ENCODE peak calls at places on chromosomes 13 and 19, in ten cellular contexts. One of them, this sample, is unnamed.

GRCh38 chr19:53947624-53948023 is 15.1 kb upstream of the CACNG8 start:
- DNase-seq in left ventricle myocardium inferior: no peak
- DNase-seq in neural progenitor cell: peak; percentile 56
- DNase-seq in adrenal gland: no peak
- DNase-seq in heart right ventricle: no peak
- DNase-seq in fibroblast of lung: no peak
- DNase-seq in psoas muscle: no peak
- DNase-seq in body of pancreas: no peak
- DNase-seq in Caco-2: no peak
- DNase-seq in pancreas: no peak
- DNase-seq in this sample: no peak

GRCh38 chr13:28442872-28443271 is 52.1 kb downstream of the FLT1 start:
- DNase-seq in psoas muscle: no peak
- DNase-seq in left ventricle myocardium inferior: peak; percentile 29
- DNase-seq in Caco-2: no peak
- DNase-seq in adrenal gland: peak; percentile 43
- DNase-seq in fibroblast of lung: no peak
- DNase-seq in heart right ventricle: no peak
- DNase-seq in neural progenitor cell: no peak
- DNase-seq in body of pancreas: no peak
- DNase-seq in pancreas: no peak
- DNase-seq in this sample: no peak

GRCh38 chr13:29581666-29582065 is 13.8 kb downstream of the SLC7A1 start:
- DNase-seq in Caco-2: no peak
- DNase-seq in adrenal gland: no peak
- DNase-seq in psoas muscle: no peak
- DNase-seq in heart right ventricle: no peak
- DNase-seq in left ventricle myocardium inferior: no peak
- DNase-seq in body of pancreas: no peak
- DNase-seq in neural progenitor cell: no peak
- DNase-seq in fibroblast of lung: no peak
- DNase-seq in pancreas: no peak
- DNase-seq in this sample: no peak

GRCh38 chr19:21362291-21362690 is 3.5 kb downstream of the ZNF738 start:
- DNase-seq in left ventricle myocardium inferior: no peak
- DNase-seq in heart right ventricle: no peak
- DNase-seq in body of pancreas: no peak
- DNase-seq in pancreas: no peak
- DNase-seq in Caco-2: no peak
- DNase-seq in psoas muscle: no peak
- DNase-seq in fibroblast of lung: no peak
- DNase-seq in neural progenitor cell: no peak
- DNase-seq in adrenal gland: no peak
- DNase-seq in this sample: no peak

GRCh38 chr13:85798999-85799646 is at the start of gene SLITRK6:
- DNase-seq in neural progenitor cell: peak; percentile 74
- DNase-seq in fibroblast of lung: peak; percentile 91
- DNase-seq in pancreas: no peak
- DNase-seq in psoas muscle: no peak
- DNase-seq in Caco-2: peak; percentile 5
- DNase-seq in heart right ventricle: no peak
- DNase-seq in adrenal gland: no peak
- DNase-seq in left ventricle myocardium inferior: no peak
- DNase-seq in body of pancreas: peak; percentile 1
- DNase-seq in this sample: no peak

GRCh38 chr13:54162069-54162468 is 1133.5 kb downstream of the OLFM4 start:
- DNase-seq in pancreas: no peak
- DNase-seq in left ventricle myocardium inferior: no peak
- DNase-seq in Caco-2: peak; percentile 20
- DNase-seq in fibroblast of lung: no peak
- DNase-seq in adrenal gland: no peak
- DNase-seq in heart right ventricle: no peak
- DNase-seq in neural progenitor cell: peak; percentile 34
- DNase-seq in psoas muscle: no peak
- DNase-seq in body of pancreas: no peak
- DNase-seq in this sample: no peak

GRCh38 chr13:49040872-49041271 is 65.2 kb downstream of the FNDC3A start:
- DNase-seq in left ventricle myocardium inferior: no peak
- DNase-seq in heart right ventricle: no peak
- DNase-seq in body of pancreas: no peak
- DNase-seq in pancreas: no peak
- DNase-seq in adrenal gland: no peak
- DNase-seq in fibroblast of lung: no peak
- DNase-seq in psoas muscle: no peak
- DNase-seq in Caco-2: no peak
- DNase-seq in neural progenitor cell: no peak
- DNase-seq in this sample: no peak

GRCh38 chr13:30121244-30121643 is 186.1 kb downstream of the KATNAL1 start:
- DNase-seq in body of pancreas: no peak
- DNase-seq in Caco-2: no peak
- DNase-seq in left ventricle myocardium inferior: no peak
- DNase-seq in adrenal gland: no peak
- DNase-seq in psoas muscle: no peak
- DNase-seq in pancreas: no peak
- DNase-seq in fibroblast of lung: no peak
- DNase-seq in neural progenitor cell: no peak
- DNase-seq in heart right ventricle: no peak
- DNase-seq in this sample: no peak

GRCh38 chr19:47351545-47351944 is 2.4 kb downstream of the DHX34 start:
- DNase-seq in fibroblast of lung: peak; percentile 33
- DNase-seq in psoas muscle: no peak
- DNase-seq in left ventricle myocardium inferior: no peak
- DNase-seq in adrenal gland: no peak
- DNase-seq in pancreas: no peak
- DNase-seq in Caco-2: no peak
- DNase-seq in heart right ventricle: no peak
- DNase-seq in body of pancreas: no peak
- DNase-seq in neural progenitor cell: peak; percentile 31
- DNase-seq in this sample: no peak

GRCh38 chr13:57353831-57354230 is 186.8 kb downstream of the PRR20E start:
- DNase-seq in pancreas: no peak
- DNase-seq in left ventricle myocardium inferior: no peak
- DNase-seq in psoas muscle: no peak
- DNase-seq in fibroblast of lung: no peak
- DNase-seq in neural progenitor cell: no peak
- DNase-seq in adrenal gland: no peak
- DNase-seq in Caco-2: no peak
- DNase-seq in heart right ventricle: no peak
- DNase-seq in body of pancreas: no peak
- DNase-seq in this sample: no peak
- TF ChIP-seq CTCF in pancreas: no peak
- TF ChIP-seq CTCF in left ventricle myocardium inferior: no peak
- TF ChIP-seq CTCF in psoas muscle: no peak
- TF ChIP-seq CTCF in fibroblast of lung: no peak
- TF ChIP-seq CTCF in neural progenitor cell: no peak
- TF ChIP-seq CTCF in adrenal gland: no peak
- TF ChIP-seq CTCF in Caco-2: no peak
- TF ChIP-seq CTCF in heart right ventricle: no peak
- TF ChIP-seq CTCF in body of pancreas: no peak
- TF ChIP-seq CTCF in this sample: no peak

GRCh38 chr19:50252111-50252886 is 48.9 kb downstream of the MYH14 start:
- DNase-seq in body of pancreas: peak; percentile 11
- DNase-seq in Caco-2: peak; percentile 50
- DNase-seq in psoas muscle: no peak
- DNase-seq in heart right ventricle: no peak
- DNase-seq in neural progenitor cell: peak; percentile 27
- DNase-seq in fibroblast of lung: peak; percentile 9
- DNase-seq in left ventricle myocardium inferior: no peak
- DNase-seq in adrenal gland: peak; percentile 4
- DNase-seq in pancreas: no peak
- DNase-seq in this sample: no peak

GRCh38 chr19:50248413-50248812 is 45.0 kb downstream of the MYH14 start:
- DNase-seq in Caco-2: no peak
- DNase-seq in left ventricle myocardium inferior: no peak
- DNase-seq in fibroblast of lung: no peak
- DNase-seq in neural progenitor cell: no peak
- DNase-seq in pancreas: no peak
- DNase-seq in heart right ventricle: no peak
- DNase-seq in adrenal gland: no peak
- DNase-seq in psoas muscle: no peak
- DNase-seq in body of pancreas: no peak
- DNase-seq in this sample: no peak

GRCh38 chr19:50249636-50250035 is 46.2 kb downstream of the MYH14 start:
- DNase-seq in body of pancreas: no peak
- DNase-seq in pancreas: no peak
- DNase-seq in adrenal gland: no peak
- DNase-seq in psoas muscle: no peak
- DNase-seq in heart right ventricle: no peak
- DNase-seq in Caco-2: no peak
- DNase-seq in fibroblast of lung: no peak
- DNase-seq in neural progenitor cell: no peak
- DNase-seq in left ventricle myocardium inferior: no peak
- DNase-seq in this sample: no peak

GRCh38 chr19:50250450-50251136 is 47.2 kb downstream of the MYH14 start:
- DNase-seq in body of pancreas: no peak
- DNase-seq in adrenal gland: no peak
- DNase-seq in heart right ventricle: no peak
- DNase-seq in left ventricle myocardium inferior: no peak
- DNase-seq in psoas muscle: no peak
- DNase-seq in Caco-2: no peak
- DNase-seq in pancreas: no peak
- DNase-seq in neural progenitor cell: no peak
- DNase-seq in fibroblast of lung: no peak
- DNase-seq in this sample: no peak

GRCh38 chr19:50248826-50249225 is 45.4 kb downstream of the MYH14 start:
- DNase-seq in Caco-2: no peak
- DNase-seq in fibroblast of lung: no peak
- DNase-seq in adrenal gland: no peak
- DNase-seq in pancreas: no peak
- DNase-seq in psoas muscle: no peak
- DNase-seq in neural progenitor cell: no peak
- DNase-seq in body of pancreas: no peak
- DNase-seq in left ventricle myocardium inferior: no peak
- DNase-seq in heart right ventricle: no peak
- DNase-seq in this sample: no peak
- H3K36me3 ChIP-seq in Caco-2: peaks cover 11% of the 10 kb centered on the region
- H3K36me3 ChIP-seq in fibroblast of lung: no peaks in the 10 kb centered on the region
- H3K36me3 ChIP-seq in adrenal gland: no peaks in the 10 kb centered on the region
- H3K36me3 ChIP-seq in pancreas: no peaks in the 10 kb centered on the region
- H3K36me3 ChIP-seq in psoas muscle: peaks cover 2% of the 10 kb centered on the region
- H3K36me3 ChIP-seq in neural progenitor cell: no peaks in the 10 kb centered on the region
- H3K36me3 ChIP-seq in body of pancreas: peaks cover 5% of the 10 kb centered on the region
- H3K36me3 ChIP-seq in left ventricle myocardium inferior: peaks cover 27% of the 10 kb centered on the region
- H3K36me3 ChIP-seq in heart right ventricle: peaks cover 11% of the 10 kb centered on the region
- H3K36me3 ChIP-seq in this sample: peaks cover 85% of the 10 kb centered on the region

GRCh38 chr19:531009-531752 is 379 bp upstream of the CDC34 start:
- DNase-seq in neural progenitor cell: peak; percentile 97
- DNase-seq in adrenal gland: peak; percentile 89
- DNase-seq in Caco-2: peak; percentile 95
- DNase-seq in body of pancreas: peak; percentile 79
- DNase-seq in pancreas: peak; percentile 98
- DNase-seq in left ventricle myocardium inferior: peak; percentile 84
- DNase-seq in heart right ventricle: peak; percentile 78
- DNase-seq in psoas muscle: peak; percentile 87
- DNase-seq in fibroblast of lung: peak; percentile 79
- DNase-seq in this sample: peak; percentile 91

GRCh38 chr19:534088-534487 is 2.5 kb downstream of the CDC34 start:
- DNase-seq in fibroblast of lung: no peak
- DNase-seq in psoas muscle: no peak
- DNase-seq in Caco-2: no peak
- DNase-seq in body of pancreas: no peak
- DNase-seq in pancreas: no peak
- DNase-seq in left ventricle myocardium inferior: no peak
- DNase-seq in neural progenitor cell: no peak
- DNase-seq in heart right ventricle: no peak
- DNase-seq in adrenal gland: no peak
- DNase-seq in this sample: no peak

GRCh38 chr19:533485-534058 is 2.0 kb downstream of the CDC34 start:
- DNase-seq in heart right ventricle: no peak
- DNase-seq in neural progenitor cell: no peak
- DNase-seq in left ventricle myocardium inferior: no peak
- DNase-seq in Caco-2: no peak
- DNase-seq in body of pancreas: no peak
- DNase-seq in adrenal gland: no peak
- DNase-seq in pancreas: no peak
- DNase-seq in psoas muscle: no peak
- DNase-seq in fibroblast of lung: no peak
- DNase-seq in this sample: no peak

GRCh38 chr19:531753-532571 is at the start of gene CDC34:
- DNase-seq in psoas muscle: no peak
- DNase-seq in adrenal gland: peak; percentile 32
- DNase-seq in fibroblast of lung: no peak
- DNase-seq in heart right ventricle: no peak
- DNase-seq in body of pancreas: no peak
- DNase-seq in neural progenitor cell: peak; percentile 49
- DNase-seq in pancreas: peak; percentile 59
- DNase-seq in left ventricle myocardium inferior: no peak
- DNase-seq in Caco-2: no peak
- DNase-seq in this sample: no peak

GRCh38 chr19:532578-533484 is 1.3 kb downstream of the CDC34 start:
- DNase-seq in fibroblast of lung: peak; percentile 76
- DNase-seq in heart right ventricle: peak; percentile 85
- DNase-seq in left ventricle myocardium inferior: peak; percentile 86
- DNase-seq in body of pancreas: peak; percentile 77
- DNase-seq in pancreas: peak; percentile 78
- DNase-seq in Caco-2: peak; percentile 59
- DNase-seq in psoas muscle: peak; percentile 84
- DNase-seq in adrenal gland: peak; percentile 88
- DNase-seq in neural progenitor cell: peak; percentile 86
- DNase-seq in this sample: peak; percentile 71
- TF ChIP-seq CTCF in fibroblast of lung: peak; percentile 49
- TF ChIP-seq CTCF in heart right ventricle: peak; percentile 35
- TF ChIP-seq CTCF in left ventricle myocardium inferior: peak; percentile 59
- TF ChIP-seq CTCF in body of pancreas: no peak
- TF ChIP-seq CTCF in pancreas: peak; percentile 24
- TF ChIP-seq CTCF in Caco-2: peak; percentile 33
- TF ChIP-seq CTCF in psoas muscle: peak; percentile 39
- TF ChIP-seq CTCF in adrenal gland: peak; percentile 37
- TF ChIP-seq CTCF in neural progenitor cell: peak; percentile 71
- TF ChIP-seq CTCF in this sample: peak; percentile 39

GRCh38 chr19:18443406-18443805 is 5.5 kb upstream of the ISYNA1 start:
- DNase-seq in Caco-2: no peak
- DNase-seq in neural progenitor cell: no peak
- DNase-seq in left ventricle myocardium inferior: no peak
- DNase-seq in fibroblast of lung: no peak
- DNase-seq in body of pancreas: no peak
- DNase-seq in psoas muscle: no peak
- DNase-seq in adrenal gland: no peak
- DNase-seq in heart right ventricle: no peak
- DNase-seq in pancreas: no peak
- DNase-seq in this sample: no peak

GRCh38 chr19:18443831-18444230 is 5.9 kb upstream of the ISYNA1 start:
- DNase-seq in body of pancreas: no peak
- DNase-seq in Caco-2: no peak
- DNase-seq in heart right ventricle: no peak
- DNase-seq in psoas muscle: no peak
- DNase-seq in fibroblast of lung: no peak
- DNase-seq in adrenal gland: no peak
- DNase-seq in neural progenitor cell: no peak
- DNase-seq in left ventricle myocardium inferior: no peak
- DNase-seq in pancreas: no peak
- DNase-seq in this sample: no peak

GRCh38 chr19:18445252-18445948 is 7.5 kb upstream of the ISYNA1 start:
- DNase-seq in fibroblast of lung: no peak
- DNase-seq in left ventricle myocardium inferior: no peak
- DNase-seq in adrenal gland: no peak
- DNase-seq in psoas muscle: no peak
- DNase-seq in pancreas: no peak
- DNase-seq in neural progenitor cell: no peak
- DNase-seq in Caco-2: no peak
- DNase-seq in heart right ventricle: no peak
- DNase-seq in body of pancreas: no peak
- DNase-seq in this sample: no peak

GRCh38 chr19:18442941-18443340 is 5.0 kb upstream of the ISYNA1 start:
- DNase-seq in pancreas: no peak
- DNase-seq in psoas muscle: no peak
- DNase-seq in fibroblast of lung: no peak
- DNase-seq in Caco-2: no peak
- DNase-seq in adrenal gland: no peak
- DNase-seq in heart right ventricle: no peak
- DNase-seq in body of pancreas: no peak
- DNase-seq in left ventricle myocardium inferior: no peak
- DNase-seq in neural progenitor cell: no peak
- DNase-seq in this sample: no peak

GRCh38 chr19:18444513-18444912 is 6.6 kb upstream of the ISYNA1 start:
- DNase-seq in fibroblast of lung: no peak
- DNase-seq in heart right ventricle: no peak
- DNase-seq in Caco-2: no peak
- DNase-seq in psoas muscle: no peak
- DNase-seq in body of pancreas: no peak
- DNase-seq in left ventricle myocardium inferior: no peak
- DNase-seq in adrenal gland: no peak
- DNase-seq in pancreas: no peak
- DNase-seq in neural progenitor cell: no peak
- DNase-seq in this sample: no peak
- H3K36me3 ChIP-seq in fibroblast of lung: peaks cover 22% of the 10 kb centered on the region
- H3K36me3 ChIP-seq in heart right ventricle: peaks cover 39% of the 10 kb centered on the region
- H3K36me3 ChIP-seq in Caco-2: peaks cover 2% of the 10 kb centered on the region
- H3K36me3 ChIP-seq in psoas muscle: peaks cover 11% of the 10 kb centered on the region
- H3K36me3 ChIP-seq in body of pancreas: peaks cover 25% of the 10 kb centered on the region
- H3K36me3 ChIP-seq in left ventricle myocardium inferior: peaks cover 62% of the 10 kb centered on the region
- H3K36me3 ChIP-seq in adrenal gland: peaks cover 53% of the 10 kb centered on the region
- H3K36me3 ChIP-seq in pancreas: peaks cover 4% of the 10 kb centered on the region
- H3K36me3 ChIP-seq in neural progenitor cell: no peaks in the 10 kb centered on the region
- H3K36me3 ChIP-seq in this sample: no peaks in the 10 kb centered on the region

This sample was measured in Peyer's patch.